ENCODE peak calls at places on chromosome 22, in four cellular contexts. S is CD4-positive, CD25-positive, alpha-beta regulatory T cell; G is naive thymus-derived CD4-positive, alpha-beta T cell; I is left lung. L is an unnamed sample. For H3K9me3, the result is how much of the 10 kb centered on the place peaks cover.

GRCh38 chr22:36337365-36338130 is 50.2 kb downstream of the MYH9 start:
- DNase-seq in S (no peak), G (peak), I (no peak), L (no peak)

GRCh38 chr22:40183029-40183581 is 5.4 kb downstream of the TNRC6B start:
- DNase-seq in S (no peak), G (peak), I (no peak), L (no peak)

GRCh38 chr22:39680486-39680885 is 109.9 kb downstream of the CACNA1I start:
- DNase-seq in S (no peak), G (no peak), I (peak), L (no peak)

GRCh38 chr22:40728731-40729189 is 49.5 kb downstream of the MCHR1 start:
- DNase-seq in S (peak), G (peak), I (no peak), L (no peak)

GRCh38 chr22:43053176-43053575 is 36.0 kb downstream of the TTLL1 start:
- DNase-seq in S (no peak), G (no peak), I (no peak), L (no peak)

GRCh38 chr22:40855960-40856512 is 403 bp downstream of the ST13 start:
- DNase-seq in S (no peak), G (no peak), I (peak), L (no peak)

GRCh38 chr22:40498454-40499186 is 128.2 kb downstream of the SGSM3 start:
- DNase-seq in S (no peak), G (no peak), I (no peak), L (no peak)

GRCh38 chr22:31272522-31273446 is 19.5 kb downstream of the PIK3IP1 start:
- DNase-seq in S (peak), G (no peak), I (no peak), L (no peak)

GRCh38 chr22:40534379-40535188 is 101.9 kb downstream of the MRTFA start:
- DNase-seq in S (no peak), G (no peak), I (no peak), L (no peak)

GRCh38 chr22:38968801-38969200 is 11.4 kb downstream of the APOBEC3A start:
- DNase-seq in S (no peak), G (no peak), I (no peak), L (no peak)

GRCh38 chr22:23119492-23120414 is 22.0 kb downstream of the RSPH14 start:
- DNase-seq in S (peak), G (peak), I (peak), L (peak)

GRCh38 chr22:31943206-31943975 is 944 bp upstream of the YWHAH start:
- DNase-seq in S (no peak), G (no peak), I (no peak), L (no peak)

GRCh38 chr22:43088616-43088978 is 594 bp downstream of the TTLL1 start:
- DNase-seq in S (no peak), G (no peak), I (no peak), L (no peak)

GRCh38 chr22:46813816-46814597 is 51.6 kb downstream of the TBC1D22A start:
- DNase-seq in S (no peak), G (no peak), I (no peak), L (no peak)

GRCh38 chr22:20465759-20466077 is 28.1 kb upstream of the SCARF2 start:
- DNase-seq in S (no peak), G (peak), I (no peak), L (no peak)

DNA sequence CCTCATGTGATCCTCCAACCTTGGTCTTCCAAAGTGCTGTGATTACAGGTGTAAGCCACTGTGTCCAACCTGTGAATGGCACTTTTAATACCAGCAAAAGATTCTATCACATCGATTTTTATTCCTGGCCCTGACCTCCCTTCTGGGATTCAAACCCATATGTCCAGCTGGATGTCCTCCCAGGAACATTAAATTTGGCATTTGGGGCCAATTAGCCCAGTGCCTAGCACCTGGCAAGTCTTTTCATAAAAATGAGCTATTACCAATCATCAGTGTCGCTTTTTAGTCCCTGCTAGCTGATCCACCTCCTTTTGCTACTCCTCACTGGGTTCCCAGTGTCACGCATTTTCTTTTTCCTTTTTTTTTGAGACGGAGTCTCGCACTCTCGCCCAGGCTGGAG is 2.6 kb upstream of the NF2 start:
- DNase-seq in S (no peak), G (no peak), I (no peak), L (no peak)
- H3K9me3 ChIP-seq in S (under half), G (under half), I (under half), L (under half)

GRCh38 chr22:49566693-49567092 is 261.0 kb downstream of the BRD1 start:
- DNase-seq in S (no peak), G (no peak), I (peak), L (no peak)
- H3K9me3 ChIP-seq in S (under half), G (under half), I (under half), L (under half)

GRCh38 chr22:48391171-48391711 is 1436.4 kb downstream of the BRD1 start:
- DNase-seq in S (no peak), G (no peak), I (no peak), L (no peak)

GRCh38 chr22:48391820-48392219 is 1435.9 kb downstream of the BRD1 start:
- DNase-seq in S (no peak), G (no peak), I (no peak), L (no peak)

GRCh38 chr22:48389916-48390315 is 1437.8 kb downstream of the BRD1 start:
- DNase-seq in S (no peak), G (no peak), I (no peak), L (no peak)

GRCh38 chr22:48394787-48395620 is 1432.7 kb downstream of the BRD1 start:
- DNase-seq in S (no peak), G (no peak), I (no peak), L (no peak)

DNA sequence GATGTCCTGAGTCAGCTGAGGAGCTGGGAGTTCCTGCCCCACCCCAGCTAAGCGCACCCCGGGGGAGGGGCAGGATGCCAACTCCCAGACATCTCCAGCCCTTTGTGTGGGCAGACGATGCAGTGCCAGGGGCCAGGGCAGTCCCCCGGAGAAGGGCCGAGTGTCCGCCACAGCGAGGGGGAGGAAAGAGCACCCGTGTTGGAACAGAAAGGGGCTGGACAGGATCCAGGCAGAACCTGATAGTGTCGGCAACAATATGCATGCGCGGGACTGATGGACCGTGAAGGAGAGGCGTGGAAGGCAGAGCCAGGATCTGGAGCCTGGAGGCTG is 1434.7 kb downstream of the BRD1 start:
- DNase-seq in S (no peak), G (no peak), I (no peak), L (no peak)
- H3K9me3 ChIP-seq in S (under half), G (under half), I (under half), L (under half)

GRCh38 chr22:26021516-26021915 is 147.7 kb upstream of the SEZ6L start:
- DNase-seq in S (no peak), G (no peak), I (no peak), L (no peak)

GRCh38 chr22:26027341-26027740 is 141.9 kb upstream of the SEZ6L start:
- DNase-seq in S (no peak), G (no peak), I (no peak), L (no peak)

GRCh38 chr22:26017932-26018331 is 151.3 kb upstream of the SEZ6L start:
- DNase-seq in S (no peak), G (no peak), I (no peak), L (no peak)

DNA sequence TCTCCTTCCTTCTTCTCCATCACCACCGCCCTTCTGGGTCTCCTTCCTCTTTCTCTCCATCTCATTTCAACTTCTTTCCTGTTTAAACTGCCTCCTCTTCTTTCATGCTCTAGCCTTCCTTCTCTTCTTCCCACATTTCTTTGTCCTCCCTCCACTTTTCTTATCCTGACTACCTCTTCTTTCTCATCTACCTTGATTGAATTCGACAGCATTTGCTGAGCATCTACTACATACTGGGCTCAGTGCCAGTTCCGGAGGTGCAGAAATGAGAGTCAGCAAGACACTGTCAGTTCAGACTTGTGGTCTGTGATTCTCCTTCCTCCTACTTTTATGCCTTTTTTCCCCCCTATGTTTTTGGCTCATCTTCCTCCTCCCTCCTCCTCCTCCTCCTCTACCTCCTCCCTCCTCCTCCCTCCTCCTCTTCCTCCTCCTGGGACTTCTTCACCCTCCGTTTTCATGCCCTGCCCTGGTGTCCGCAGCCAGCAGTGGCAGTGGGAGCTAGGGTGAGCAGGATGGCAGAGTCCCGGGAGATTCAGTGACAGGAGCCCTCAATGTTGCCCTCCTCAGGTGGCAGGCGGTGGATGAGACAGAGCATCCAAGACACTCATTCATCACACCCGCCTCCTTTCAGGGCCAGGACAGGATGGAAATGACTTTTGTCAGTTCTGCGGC is 146.0 kb upstream of the SEZ6L start:
- DNase-seq in S (no peak), G (no peak), I (no peak), L (no peak)
- H3K9me3 ChIP-seq in S (under half), G (under half), I (under half), L (under half)

L was measured in T-helper 17 cell.